ENCODE peak calls at places on chromosomes 4 and X, in eight cellular contexts. One of them, this sample, is unnamed. For H3K9me2, the result is how much of the 10 kb centered on the place peaks cover.

GRCh38 chr4:61350932-61351331 is 150.8 kb downstream of the ADGRL3 start:
- DNase-seq in hepatocyte: no peak
- DNase-seq in MM.1S: no peak
- DNase-seq in SK-N-SH: no peak
- DNase-seq in GM23248: no peak
- DNase-seq in PC-3: no peak
- DNase-seq in HCT116: no peak
- DNase-seq in GM23338: no peak
- DNase-seq in this sample: no peak

GRCh38 chr4:87003266-87003665 is 68.5 kb downstream of the AFF1 start:
- DNase-seq in MM.1S: no peak
- DNase-seq in GM23338: no peak
- DNase-seq in PC-3: no peak
- DNase-seq in GM23248: no peak
- DNase-seq in HCT116: no peak
- DNase-seq in hepatocyte: no peak
- DNase-seq in SK-N-SH: no peak
- DNase-seq in this sample: no peak

GRCh38 chr4:156972370-156972980 is 876 bp upstream of the PDGFC start:
- DNase-seq in GM23338: peak
- DNase-seq in SK-N-SH: no peak
- DNase-seq in GM23248: no peak
- DNase-seq in MM.1S: peak
- DNase-seq in HCT116: no peak
- DNase-seq in PC-3: no peak
- DNase-seq in hepatocyte: peak
- DNase-seq in this sample: no peak

GRCh38 chrX:13404364-13404763 is 84.5 kb upstream of the ATXN3L start:
- DNase-seq in MM.1S: no peak
- DNase-seq in hepatocyte: no peak
- DNase-seq in GM23248: no peak
- DNase-seq in GM23338: no peak
- DNase-seq in HCT116: no peak
- DNase-seq in PC-3: no peak
- DNase-seq in SK-N-SH: no peak
- DNase-seq in this sample: no peak

GRCh38 chr4:175330652-175331051 is 412.5 kb downstream of the ADAM29 start:
- DNase-seq in SK-N-SH: no peak
- DNase-seq in MM.1S: no peak
- DNase-seq in PC-3: peak
- DNase-seq in GM23248: peak
- DNase-seq in GM23338: no peak
- DNase-seq in hepatocyte: no peak
- DNase-seq in HCT116: no peak
- DNase-seq in this sample: no peak

GRCh38 chrX:114006664-114007063 is 577.2 kb upstream of the HTR2C start:
- DNase-seq in SK-N-SH: no peak
- DNase-seq in PC-3: no peak
- DNase-seq in HCT116: no peak
- DNase-seq in hepatocyte: no peak
- DNase-seq in MM.1S: no peak
- DNase-seq in GM23248: no peak
- DNase-seq in GM23338: no peak
- DNase-seq in this sample: no peak

GRCh38 chrX:54357414-54358377 is at the start of gene WNK3:
- DNase-seq in hepatocyte: peak
- DNase-seq in MM.1S: no peak
- DNase-seq in SK-N-SH: peak
- DNase-seq in GM23248: peak
- DNase-seq in GM23338: peak
- DNase-seq in PC-3: peak
- DNase-seq in HCT116: no peak
- DNase-seq in this sample: no peak

GRCh38 chr4:78293841-78294301 is 236.7 kb downstream of the FRAS1 start:
- DNase-seq in GM23338: no peak
- DNase-seq in GM23248: peak
- DNase-seq in SK-N-SH: no peak
- DNase-seq in MM.1S: no peak
- DNase-seq in hepatocyte: no peak
- DNase-seq in HCT116: no peak
- DNase-seq in PC-3: peak
- DNase-seq in this sample: no peak

GRCh38 chrX:39152106-39152649 is 350.9 kb downstream of the MID1IP1 start:
- DNase-seq in hepatocyte: peak
- DNase-seq in PC-3: peak
- DNase-seq in GM23338: peak
- DNase-seq in GM23248: peak
- DNase-seq in SK-N-SH: peak
- DNase-seq in MM.1S: no peak
- DNase-seq in HCT116: no peak
- DNase-seq in this sample: peak

GRCh38 chr4:101415962-101416361 is 68.6 kb upstream of the PPP3CA start:
- DNase-seq in PC-3: no peak
- DNase-seq in HCT116: no peak
- DNase-seq in GM23248: no peak
- DNase-seq in MM.1S: no peak
- DNase-seq in SK-N-SH: no peak
- DNase-seq in hepatocyte: no peak
- DNase-seq in GM23338: no peak
- DNase-seq in this sample: no peak

GRCh38 chrX:14497184-14497666 is 32.1 kb upstream of the GLRA2 start:
- DNase-seq in MM.1S: peak
- DNase-seq in HCT116: no peak
- DNase-seq in hepatocyte: no peak
- DNase-seq in PC-3: no peak
- DNase-seq in SK-N-SH: no peak
- DNase-seq in GM23338: no peak
- DNase-seq in GM23248: peak
- DNase-seq in this sample: no peak

GRCh38 chrX:13778916-13779315 is 38.0 kb downstream of the GPM6B start:
- DNase-seq in GM23338: peak
- DNase-seq in GM23248: peak
- DNase-seq in hepatocyte: no peak
- DNase-seq in PC-3: peak
- DNase-seq in HCT116: no peak
- DNase-seq in SK-N-SH: no peak
- DNase-seq in MM.1S: no peak
- DNase-seq in this sample: no peak

DNA sequence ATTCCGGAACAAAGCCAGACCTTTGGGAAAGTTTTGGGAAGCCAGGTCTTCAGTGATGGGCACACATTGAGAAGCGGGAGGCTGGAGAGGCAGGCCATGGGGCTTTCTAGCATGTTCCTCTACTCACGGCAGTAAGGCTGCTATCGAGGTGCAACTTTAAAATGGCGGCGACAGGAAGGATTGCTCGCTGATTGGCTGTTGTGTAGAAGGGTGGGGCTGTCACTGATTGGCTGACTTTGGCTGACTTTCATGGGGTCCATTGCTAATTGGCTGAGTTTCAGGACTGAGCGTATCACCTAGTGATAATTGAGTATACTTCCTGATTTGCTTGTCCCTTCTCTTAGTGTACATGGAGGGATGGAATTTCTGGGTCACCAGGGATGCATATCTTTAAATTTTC is 19.7 kb upstream of the GLOD5 start:
- DNase-seq in GM23248: no peak
- DNase-seq in HCT116: no peak
- DNase-seq in hepatocyte: no peak
- DNase-seq in SK-N-SH: no peak
- DNase-seq in MM.1S: no peak
- DNase-seq in GM23338: no peak
- DNase-seq in PC-3: no peak
- DNase-seq in this sample: no peak
- H2AFZ ChIP-seq in GM23248: no peak
- H2AFZ ChIP-seq in HCT116: no peak
- H2AFZ ChIP-seq in hepatocyte: no peak
- H2AFZ ChIP-seq in SK-N-SH: peak
- H2AFZ ChIP-seq in MM.1S: no peak
- H2AFZ ChIP-seq in GM23338: no peak
- H2AFZ ChIP-seq in PC-3: no peak
- H2AFZ ChIP-seq in this sample: no peak

DNA sequence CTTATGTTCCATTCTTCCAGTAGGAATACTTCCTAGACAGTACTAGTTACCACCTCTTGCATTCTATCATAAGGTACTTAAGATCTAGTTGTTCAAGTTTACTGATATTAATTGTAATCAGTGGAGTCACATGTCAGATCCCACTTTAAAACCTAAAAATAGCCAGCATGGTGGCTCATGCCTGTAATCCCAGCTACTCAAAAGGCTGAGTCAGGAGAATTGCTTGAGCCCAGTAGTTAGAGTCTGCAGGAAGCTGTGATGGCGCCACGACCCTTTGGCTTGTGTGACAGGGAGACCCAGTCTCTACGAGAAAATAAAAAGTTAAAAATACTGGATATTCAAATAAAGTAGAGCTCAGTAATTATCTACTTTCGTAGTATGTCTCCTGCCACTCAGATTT is 57.7 kb downstream of the MAD2L1 start:
- DNase-seq in HCT116: no peak
- DNase-seq in GM23248: no peak
- DNase-seq in hepatocyte: no peak
- DNase-seq in SK-N-SH: no peak
- DNase-seq in MM.1S: no peak
- DNase-seq in PC-3: no peak
- DNase-seq in GM23338: no peak
- DNase-seq in this sample: no peak
- H3K9me2 ChIP-seq in HCT116: under half
- H3K9me2 ChIP-seq in GM23248: under half
- H3K9me2 ChIP-seq in hepatocyte: under half
- H3K9me2 ChIP-seq in SK-N-SH: under half
- H3K9me2 ChIP-seq in MM.1S: under half
- H3K9me2 ChIP-seq in PC-3: under half
- H3K9me2 ChIP-seq in GM23338: under half
- H3K9me2 ChIP-seq in this sample: under half

GRCh38 chr4:40562681-40563080 is 67.0 kb downstream of the RBM47 start:
- DNase-seq in PC-3: peak
- DNase-seq in HCT116: no peak
- DNase-seq in hepatocyte: no peak
- DNase-seq in SK-N-SH: no peak
- DNase-seq in GM23248: peak
- DNase-seq in GM23338: no peak
- DNase-seq in MM.1S: no peak
- DNase-seq in this sample: no peak

GRCh38 chr4:40557741-40558140 is 71.9 kb downstream of the RBM47 start:
- DNase-seq in PC-3: no peak
- DNase-seq in GM23338: no peak
- DNase-seq in GM23248: no peak
- DNase-seq in SK-N-SH: no peak
- DNase-seq in hepatocyte: no peak
- DNase-seq in HCT116: no peak
- DNase-seq in MM.1S: no peak
- DNase-seq in this sample: no peak

GRCh38 chr4:40563401-40563800 is 66.3 kb downstream of the RBM47 start:
- DNase-seq in PC-3: no peak
- DNase-seq in MM.1S: no peak
- DNase-seq in GM23338: no peak
- DNase-seq in HCT116: peak
- DNase-seq in GM23248: no peak
- DNase-seq in SK-N-SH: no peak
- DNase-seq in hepatocyte: no peak
- DNase-seq in this sample: no peak

GRCh38 chr4:40562208-40562607 is 67.5 kb downstream of the RBM47 start:
- DNase-seq in GM23338: no peak
- DNase-seq in PC-3: no peak
- DNase-seq in GM23248: no peak
- DNase-seq in SK-N-SH: no peak
- DNase-seq in MM.1S: no peak
- DNase-seq in hepatocyte: no peak
- DNase-seq in HCT116: no peak
- DNase-seq in this sample: peak

DNA sequence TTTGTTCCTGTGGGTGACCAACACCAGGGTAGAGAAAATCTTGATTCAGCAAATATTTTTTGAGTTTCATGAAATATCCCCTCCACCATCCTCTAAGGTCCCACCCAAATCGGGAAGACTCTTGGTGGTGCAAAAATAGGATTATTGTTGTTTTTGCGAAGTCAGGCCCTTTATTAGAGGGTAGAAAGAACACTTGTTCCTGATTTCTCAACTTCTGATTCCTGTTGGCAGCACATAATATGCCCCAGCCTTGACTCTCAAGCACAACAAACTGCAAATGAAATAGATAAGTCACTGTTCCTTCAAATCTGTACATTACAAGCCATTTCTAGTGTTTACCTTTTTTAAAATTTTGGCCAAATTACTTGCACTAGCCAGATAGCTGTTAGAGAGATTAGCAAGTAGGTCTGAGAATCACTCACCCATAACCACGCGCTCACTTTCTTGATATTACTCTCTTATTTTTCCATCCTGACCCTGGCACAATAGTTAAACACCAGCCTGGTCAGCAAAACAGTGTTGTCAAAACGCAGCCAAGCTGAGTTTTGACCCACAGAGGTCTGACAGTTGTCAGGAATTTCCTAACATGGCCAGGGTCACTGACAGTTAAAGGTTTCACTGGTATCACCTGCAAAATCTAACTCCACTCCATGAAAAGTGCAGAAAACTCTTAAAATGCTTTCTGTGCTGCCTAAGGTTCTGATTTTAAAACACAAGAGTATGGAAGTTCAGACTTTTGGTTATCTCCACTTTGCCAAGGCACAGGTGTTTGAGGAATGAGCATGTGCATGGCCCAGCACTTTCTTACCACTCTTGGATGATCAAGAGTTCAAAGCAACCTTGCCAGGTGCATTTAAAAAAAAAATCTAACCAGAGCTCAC is 69.8 kb downstream of the RBM47 start:
- DNase-seq in MM.1S: no peak
- DNase-seq in GM23338: no peak
- DNase-seq in PC-3: no peak
- DNase-seq in SK-N-SH: no peak
- DNase-seq in hepatocyte: no peak
- DNase-seq in HCT116: no peak
- DNase-seq in GM23248: no peak
- DNase-seq in this sample: peak
- TF ChIP-seq EZH2phosphoT487 in MM.1S: no peak
- TF ChIP-seq EZH2phosphoT487 in GM23338: no peak
- TF ChIP-seq EZH2phosphoT487 in PC-3: no peak
- TF ChIP-seq EZH2phosphoT487 in SK-N-SH: no peak
- TF ChIP-seq EZH2phosphoT487 in hepatocyte: no peak
- TF ChIP-seq EZH2phosphoT487 in HCT116: no peak
- TF ChIP-seq EZH2phosphoT487 in GM23248: no peak
- TF ChIP-seq EZH2phosphoT487 in this sample: no peak

DNA sequence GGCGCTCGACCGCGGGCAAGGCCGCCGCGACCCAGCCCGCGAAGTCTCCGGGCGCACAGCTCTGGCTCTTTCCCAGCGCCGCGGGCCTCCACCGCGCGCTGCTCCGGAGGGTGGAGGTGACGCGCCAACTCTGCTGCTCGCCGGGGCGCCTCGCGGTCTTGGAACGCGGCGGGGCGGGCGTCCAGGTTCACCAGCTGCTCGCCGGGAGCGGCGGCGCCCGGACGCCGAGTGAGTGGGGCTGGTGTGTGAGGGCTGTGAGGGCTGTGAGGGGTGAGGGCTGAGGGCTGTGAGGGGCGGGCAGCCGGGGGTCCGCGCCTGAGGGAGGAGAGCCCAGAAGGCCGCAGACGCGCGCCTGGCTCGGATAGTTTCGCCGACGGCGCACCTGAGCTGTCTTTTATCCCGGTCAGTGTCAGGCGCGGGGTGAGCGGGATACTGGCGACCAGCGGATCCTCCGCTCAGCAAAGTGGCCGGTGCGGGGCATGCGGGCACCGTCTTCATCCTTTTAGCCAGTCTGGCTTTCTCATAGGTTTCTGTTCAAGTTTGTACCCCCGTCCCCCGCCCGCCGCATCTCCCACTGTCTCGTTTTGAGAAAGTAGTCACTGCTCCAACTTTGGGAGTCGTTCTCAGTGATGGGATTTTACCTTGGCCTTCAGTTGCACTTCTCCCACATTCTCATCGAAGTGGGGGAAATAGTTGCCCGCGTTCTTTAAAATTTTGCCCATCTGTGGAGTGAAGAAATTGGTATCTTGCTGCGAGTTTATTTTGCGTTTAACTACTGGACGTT is 580 bp downstream of the HERC5 start:
- DNase-seq in GM23338: peak
- DNase-seq in HCT116: peak
- DNase-seq in PC-3: peak
- DNase-seq in hepatocyte: peak
- DNase-seq in SK-N-SH: peak
- DNase-seq in MM.1S: peak
- DNase-seq in GM23248: peak
- DNase-seq in this sample: no peak
- H2AFZ ChIP-seq in GM23338: peak
- H2AFZ ChIP-seq in HCT116: peak
- H2AFZ ChIP-seq in PC-3: peak
- H2AFZ ChIP-seq in hepatocyte: peak
- H2AFZ ChIP-seq in SK-N-SH: peak
- H2AFZ ChIP-seq in MM.1S: peak
- H2AFZ ChIP-seq in GM23248: peak
- H2AFZ ChIP-seq in this sample: peak

This sample was measured in OCI-LY7.